ENCODE peak calls at places on chromosomes 7 and 10, in five cellular contexts. D is GM23248, S is neural progenitor cell, K is endodermal cell, E is HCT116. A is an unnamed sample.

GRCh38 chr10:128641998-128642397 is 515.8 kb upstream of the MKI67 start:
- DNase-seq in D (no peak), E (no peak), K (no peak), S (no peak), A (no peak)

GRCh38 chr10:77590344-77591237 is 47.0 kb downstream of the KCNMA1 start:
- DNase-seq in K (no peak), S (no peak), E (no peak), D (no peak), A (no peak)

GRCh38 chr7:96675548-96675947 is 34.1 kb downstream of the SEM1 start:
- DNase-seq in S (no peak), D (no peak), E (no peak), K (no peak), A (no peak)

GRCh38 chr10:48496831-48497792 is 107.8 kb downstream of the ARHGAP22 start:
- DNase-seq in S (no peak), K (no peak), E (no peak), D (peak; percentile 90), A (peak; percentile 40)

GRCh38 chr10:71132321-71132810 is 80.0 kb upstream of the UNC5B start:
- DNase-seq in D (no peak), K (no peak), S (no peak), E (no peak), A (no peak)

GRCh38 chr7:354597-355470 is 64.9 kb downstream of the FOXL3 start:
- DNase-seq in D (no peak), K (no peak), E (no peak), S (no peak), A (no peak)

GRCh38 chr7:157235357-157236018 is 96.8 kb downstream of the UBE3C start:
- DNase-seq in S (no peak), D (peak; percentile 61), K (no peak), E (no peak), A (no peak)

GRCh38 chr7:129781856-129782256 is 170.3 kb downstream of the NRF1 start:
- DNase-seq in E (no peak), K (peak; percentile 90), D (no peak), S (peak; percentile 82), A (peak; percentile 90)

GRCh38 chr7:100102950-100103840 is 1.8 kb downstream of the AP4M1 start:
- DNase-seq in S (no peak), E (no peak), K (no peak), D (no peak), A (no peak)

GRCh38 chr7:132154695-132155471 is 421.4 kb downstream of the PLXNA4 start:
- DNase-seq in K (peak; percentile 55), D (no peak), S (no peak), E (no peak), A (no peak)

GRCh38 chr10:112988839-112989406 is 38.9 kb downstream of the TCF7L2 start:
- DNase-seq in K (no peak), E (no peak), S (no peak), D (no peak), A (no peak)
- H3K9ac ChIP-seq in K (no peak overlapping the region), E (no peak overlapping the region), S (no peak overlapping the region), D (no peak overlapping the region), A (no peak overlapping the region)

GRCh38 chr7:14685112-14685511 is 217.4 kb downstream of the DGKB start:
- DNase-seq in D (no peak), E (no peak), S (no peak), K (no peak), A (no peak)
- H3K9ac ChIP-seq in D (no peak overlapping the region), E (no peak overlapping the region), S (no peak overlapping the region), K (no peak overlapping the region), A (no peak overlapping the region)

GRCh38 chr7:27115161-27116018 is 12.9 kb upstream of the HOXA2 start:
- DNase-seq in E (peak; percentile 96), D (peak; percentile 21), K (peak; percentile 77), S (peak; percentile 50), A (peak; percentile 68)
- H3K9ac ChIP-seq in E (peak overlapping the region; percentile 72), D (no peak overlapping the region), K (no peak overlapping the region), S (no peak overlapping the region), A (no peak overlapping the region)

GRCh38 chr10:46558141-46558410 is 1.6 kb upstream of the GPRIN2 start:
- DNase-seq in S (no peak), D (peak; percentile 28), E (no peak), K (no peak), A (no peak)

GRCh38 chr10:46557319-46558140 is 1.1 kb upstream of the GPRIN2 start:
- DNase-seq in K (peak; percentile 81), S (no peak), D (no peak), E (no peak), A (no peak)

GRCh38 chr10:46555366-46555712 is 1.1 kb downstream of the GPRIN2 start:
- DNase-seq in E (no peak), S (peak; percentile 39), D (no peak), K (peak; percentile 68), A (no peak)

GRCh38 chr10:46555713-46556514 is 544 bp downstream of the GPRIN2 start:
- DNase-seq in E (no peak), S (peak; percentile 82), K (peak; percentile 96), D (no peak), A (peak; percentile 69)

DNA sequence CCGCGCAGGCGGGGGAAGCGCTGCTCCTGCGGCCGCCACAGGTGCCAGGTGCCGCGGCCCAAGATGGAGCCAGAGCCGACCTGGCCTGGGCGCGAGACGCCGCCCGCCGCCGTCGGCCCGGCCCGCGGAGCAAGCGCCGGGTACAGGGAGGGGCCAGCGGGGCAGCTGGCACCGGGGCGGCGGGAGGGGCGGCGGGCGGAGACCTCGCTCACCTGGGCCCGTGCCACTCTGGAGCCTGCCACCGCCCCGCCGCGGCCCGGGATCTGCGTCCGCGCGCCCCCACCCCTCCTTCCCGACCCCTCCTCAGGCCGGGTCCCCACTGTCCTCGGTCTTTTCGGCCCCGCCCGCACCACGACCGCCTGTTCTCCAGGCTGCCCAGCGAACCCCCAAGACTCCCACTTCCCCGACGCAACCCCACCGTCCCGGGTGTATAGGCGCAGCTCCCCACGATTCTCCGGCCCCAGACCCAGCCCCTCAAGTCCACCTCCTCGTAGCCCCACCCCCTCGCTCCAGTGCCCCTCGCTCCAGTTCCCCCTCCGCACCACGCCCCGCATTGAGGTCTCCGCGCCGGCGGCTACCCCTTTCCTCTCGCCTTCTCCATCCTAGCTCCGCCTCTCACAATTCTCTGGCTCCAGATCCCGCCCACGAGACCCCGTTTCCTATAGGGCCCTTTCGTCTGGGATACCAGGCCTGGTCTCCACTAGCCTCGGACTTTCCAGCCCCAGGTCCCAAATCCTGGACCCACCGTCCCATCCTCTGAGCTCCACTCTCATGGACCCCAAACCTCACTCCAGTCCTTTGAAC is at the start of gene GPRIN2:
- DNase-seq in K (peak; percentile 92), S (peak; percentile 83), E (no peak), D (no peak), A (peak; percentile 67)
- H3K9ac ChIP-seq in K (no peak within 1 kb of the TSS), S (no peak within 1 kb of the TSS), E (peak within 1 kb of the TSS; percentile 41), D (no peak within 1 kb of the TSS), A (peak within 1 kb of the TSS; percentile 27)

DNA sequence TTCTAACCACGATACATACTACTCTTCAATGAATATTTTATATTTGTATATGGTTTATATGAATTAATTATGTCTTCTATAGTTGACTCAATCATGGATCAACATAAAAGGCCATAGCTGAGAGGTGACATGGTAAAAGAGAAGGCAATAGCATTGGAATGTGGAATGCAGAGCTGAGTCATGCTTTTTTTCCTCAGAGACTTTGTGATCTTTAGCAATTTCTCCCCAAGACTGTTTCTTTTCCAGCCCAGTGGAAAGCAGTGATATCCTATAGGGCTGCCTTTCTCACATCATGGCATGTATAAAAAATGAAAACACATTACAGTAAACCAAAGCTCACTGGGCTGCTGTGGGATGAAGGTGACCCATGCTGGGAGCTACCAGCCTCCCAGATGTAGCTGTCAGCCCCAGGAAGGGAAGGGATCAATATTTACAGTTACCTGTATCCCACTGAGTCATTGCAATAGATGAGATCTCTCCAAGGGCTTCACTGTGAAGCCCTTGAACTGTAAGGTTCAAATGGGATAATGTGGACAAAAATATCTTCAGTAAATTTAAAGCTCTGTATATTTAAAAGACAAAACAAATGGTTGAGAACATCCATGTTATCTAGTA is 30.2 kb downstream of the SLC39A12 start:
- DNase-seq in D (peak; percentile 91), E (peak; percentile 27), S (no peak), K (no peak), A (no peak)
- H3K9ac ChIP-seq in D (peak overlapping the region; percentile 15), E (no peak overlapping the region), S (no peak overlapping the region), K (no peak overlapping the region), A (no peak overlapping the region)

GRCh38 chr10:100347568-100348195 is 649 bp downstream of the SCD start:
- DNase-seq in D (peak; percentile 53), S (peak; percentile 33), K (no peak), E (no peak), A (no peak)

GRCh38 chr10:100345570-100346330 is 1.3 kb upstream of the SCD start:
- DNase-seq in K (peak; percentile 71), S (peak; percentile 52), E (no peak), D (peak; percentile 74), A (no peak)

GRCh38 chr10:100346765-100347567 is at the start of gene SCD:
- DNase-seq in K (peak; percentile 98), E (peak; percentile 89), D (peak; percentile 85), S (peak; percentile 97), A (peak; percentile 91)

GRCh38 chr10:100344386-100344785 is 2.6 kb upstream of the SCD start:
- DNase-seq in D (no peak), E (no peak), S (no peak), K (no peak), A (no peak)

GRCh38 chr10:100346351-100346764 is 675 bp upstream of the SCD start:
- DNase-seq in E (peak; percentile 48), S (peak; percentile 94), K (peak; percentile 90), D (peak; percentile 79), A (peak; percentile 84)
- H3K9ac ChIP-seq in E (peak overlapping the region; percentile 84), S (peak overlapping the region; percentile 78), K (peak overlapping the region; percentile 82), D (peak overlapping the region; percentile 81), A (peak overlapping the region; percentile 85)

GRCh38 chr7:104883248-104883717 is 130.7 kb upstream of the KMT2E start:
- DNase-seq in E (no peak), S (no peak), D (peak; percentile 28), K (no peak), A (no peak)
- H3K9ac ChIP-seq in E (no peak overlapping the region), S (no peak overlapping the region), D (no peak overlapping the region), K (no peak overlapping the region), A (no peak overlapping the region)

GRCh38 chr10:79904671-79905321 is 44.1 kb downstream of the SFTPD start:
- DNase-seq in E (peak; percentile 27), D (peak; percentile 82), S (peak; percentile 83), K (peak; percentile 90), A (peak; percentile 80)
- H3K9ac ChIP-seq in E (peak overlapping the region; percentile 58), D (peak overlapping the region; percentile 72), S (peak overlapping the region; percentile 31), K (peak overlapping the region; percentile 75), A (peak overlapping the region; percentile 52)

A was measured in H1.